ENCODE peak calls at places on chromosomes 11 and 22, in four cellular contexts. G, C, H and E are unnamed samples.

GRCh38 chr11:3217751-3218482 is 696 bp downstream of the MRGPRG start:
- DNase-seq in C (no peak), G (no peak), H (no peak), E (peak; percentile 18)

GRCh38 chr11:80096736-80097135 is 655.9 kb upstream of the TENM4 start:
- DNase-seq in C (no peak), G (no peak), H (no peak), E (no peak)

GRCh38 chr22:39622881-39623367 is 52.4 kb downstream of the CACNA1I start:
- DNase-seq in G (peak; percentile 63), C (no peak), H (peak; percentile 57), E (no peak)

GRCh38 chr11:113023228-113023627 is 62.0 kb downstream of the NCAM1 start:
- DNase-seq in C (no peak), H (no peak), G (no peak), E (no peak)

GRCh38 chr11:27610946-27611345 is 89.3 kb downstream of the BDNF start:
- DNase-seq in C (no peak), G (no peak), H (no peak), E (no peak)

GRCh38 chr22:23193882-23194281 is 13.6 kb downstream of the BCR start:
- DNase-seq in C (no peak), H (no peak), G (no peak), E (no peak)

GRCh38 chr11:2375964-2376551 is 1.1 kb upstream of the CD81 start:
- DNase-seq in C (no peak), H (no peak), G (no peak), E (no peak)

GRCh38 chr11:73334244-73335203 is 26.4 kb downstream of the ARHGEF17 start:
- DNase-seq in H (no peak), C (no peak), G (no peak), E (no peak)

GRCh38 chr22:44130076-44130711 is 50.5 kb upstream of the PARVG start:
- DNase-seq in H (no peak), G (no peak), C (no peak), E (peak; percentile 59)

GRCh38 chr22:23626286-23626975 is 5.7 kb downstream of the DRICH1 start:
- DNase-seq in H (no peak), G (no peak), C (no peak), E (no peak)

GRCh38 chr11:8533332-8533731 is 60.7 kb downstream of the STK33 start:
- DNase-seq in H (no peak), C (no peak), G (no peak), E (no peak)

GRCh38 chr11:57800444-57801184 is 39.0 kb downstream of the CTNND1 start:
- DNase-seq in C (peak; percentile 84), H (no peak), G (no peak), E (no peak)

GRCh38 chr11:65353900-65354264 is 669 bp upstream of the TIGD3 start:
- DNase-seq in G (no peak), C (no peak), H (no peak), E (peak; percentile 61)

GRCh38 chr22:30305519-30305905 is 16.2 kb upstream of the CASTOR1 start:
- DNase-seq in C (no peak), G (peak; percentile 33), H (no peak), E (no peak)

GRCh38 chr11:108929241-108929640 is 264.4 kb downstream of the DDX10 start:
- DNase-seq in H (no peak), C (no peak), G (no peak), E (no peak)

GRCh38 chr11:73269353-73270088 is 2.6 kb upstream of the P2RY6 start:
- DNase-seq in C (no peak), H (no peak), G (no peak), E (no peak)

GRCh38 chr11:16781821-16782220 is 43.4 kb downstream of the C11orf58 start:
- DNase-seq in C (no peak), G (no peak), H (no peak), E (no peak)

GRCh38 chr22:45537734-45538181 is 35.1 kb downstream of the FBLN1 start:
- DNase-seq in G (no peak), C (no peak), H (no peak), E (peak; percentile 28)

GRCh38 chr11:112421854-112422253 is 161.2 kb upstream of the PLET1 start:
- DNase-seq in H (no peak), C (no peak), G (no peak), E (no peak)

GRCh38 chr11:16902182-16902581 is 112.0 kb downstream of the PLEKHA7 start:
- DNase-seq in G (no peak), C (no peak), H (no peak), E (no peak)

GRCh38 chr11:14189874-14190273 is 169.1 kb downstream of the RRAS2 start:
- DNase-seq in H (no peak), C (no peak), G (no peak), E (no peak)

GRCh38 chr11:72578541-72578940 is 95.7 kb downstream of the PDE2A start:
- DNase-seq in G (no peak), H (no peak), C (no peak), E (no peak)

GRCh38 chr11:79090191-79090590 is 350.6 kb downstream of the TENM4 start:
- DNase-seq in G (no peak), C (no peak), H (no peak), E (no peak)